ENCODE peak calls at places on chromosomes 7 and 10, in seven cellular contexts. X, E, O, I, H, B and T are unnamed samples.

GRCh38 chr7:148987751-148988512 is 40.4 kb downstream of the PDIA4 start:
- DNase-seq in X (no peak), E (no peak), O (no peak), I (no peak), H (no peak), B (no peak), T (no peak)

GRCh38 chr10:100970076-100970913 is 991 bp downstream of the SEMA4G start:
- DNase-seq in X (no peak), E (no peak), O (no peak), I (no peak), H (no peak), B (no peak), T (peak; percentile 27)

GRCh38 chr7:94510582-94511456 is 1.2 kb downstream of the CASD1 start:
- DNase-seq in X (no peak), E (no peak), O (peak; percentile 22), I (no peak), H (peak; percentile 35), B (peak; percentile 39), T (peak; percentile 22)

GRCh38 chr10:118465300-118465874 is 123.3 kb upstream of the FAM204A start:
- DNase-seq in X (no peak), E (no peak), O (no peak), I (no peak), H (no peak), B (no peak), T (no peak)

GRCh38 chr10:97823734-97824133 is 25.9 kb upstream of the GOLGA7B start:
- DNase-seq in X (no peak), E (peak; percentile 37), O (no peak), I (no peak), H (no peak), B (no peak), T (no peak)

GRCh38 chr10:31832261-31832660 is 96.4 kb downstream of the ARHGAP12 start:
- DNase-seq in X (no peak), E (no peak), O (no peak), I (no peak), H (no peak), B (no peak), T (no peak)

GRCh38 chr7:29035044-29035740 is 77.1 kb upstream of the TRIL start:
- DNase-seq in X (peak; percentile 72), E (no peak), O (peak; percentile 6), I (no peak), H (no peak), B (no peak), T (no peak)

GRCh38 chr7:71419546-71420337 is 287.8 kb downstream of the GALNT17 start:
- DNase-seq in X (no peak), E (no peak), O (no peak), I (no peak), H (no peak), B (no peak), T (no peak)

GRCh38 chr10:47190802-47191450 is 109.1 kb upstream of the GDF10 start:
- DNase-seq in X (no peak), E (no peak), O (no peak), I (no peak), H (no peak), B (no peak), T (no peak)

GRCh38 chr10:71217266-71218045 is 5.1 kb downstream of the UNC5B start:
- DNase-seq in X (no peak), E (no peak), O (no peak), I (no peak), H (no peak), B (no peak), T (no peak)

GRCh38 chr10:110305767-110306451 is 1.2 kb upstream of the SMNDC1 start:
- DNase-seq in X (peak; percentile 84), E (no peak), O (peak; percentile 51), I (no peak), H (peak; percentile 52), B (peak; percentile 50), T (peak; percentile 44)

GRCh38 chr10:43712821-43713584 is 64.3 kb upstream of the ZNF32 start:
- DNase-seq in X (no peak), E (no peak), O (no peak), I (no peak), H (no peak), B (no peak), T (no peak)

GRCh38 chr10:61900829-61901783 is at the start of gene ARID5B:
- DNase-seq in X (no peak), E (no peak), O (peak; percentile 26), I (no peak), H (peak; percentile 33), B (peak; percentile 50), T (peak; percentile 39)

GRCh38 chr10:27072436-27073114 is 27.7 kb downstream of the ANKRD26 start:
- DNase-seq in X (no peak), E (no peak), O (no peak), I (no peak), H (no peak), B (no peak), T (no peak)

GRCh38 chr7:100865971-100866720 is 1.0 kb upstream of the TRIP6 start:
- DNase-seq in X (no peak), E (peak; percentile 81), O (no peak), I (no peak), H (no peak), B (no peak), T (peak; percentile 44)

GRCh38 chr10:70334526-70335245 is 47.7 kb downstream of the LRRC20 start:
- DNase-seq in X (no peak), E (no peak), O (no peak), I (no peak), H (no peak), B (no peak), T (no peak)

GRCh38 chr10:4725917-4726606 is 99.9 kb upstream of the AKR1E2 start:
- DNase-seq in X (peak; percentile 91), E (no peak), O (no peak), I (no peak), H (no peak), B (no peak), T (no peak)

GRCh38 chr7:323410-323809 is 33.4 kb downstream of the FOXL3 start:
- DNase-seq in X (no peak), E (no peak), O (no peak), I (no peak), H (no peak), B (no peak), T (no peak)

GRCh38 chr10:47449102-47449978 is 34.6 kb downstream of the ANXA8 start:
- DNase-seq in X (no peak), E (no peak), O (no peak), I (no peak), H (no peak), B (no peak), T (no peak)

GRCh38 chr7:27104244-27105149 is 2.0 kb upstream of the HOXA2 start:
- DNase-seq in X (no peak), E (no peak), O (no peak), I (no peak), H (no peak), B (no peak), T (no peak)

GRCh38 chr7:46705416-46706255 is 784.6 kb upstream of the IGFBP3 start:
- DNase-seq in X (no peak), E (no peak), O (no peak), I (no peak), H (no peak), B (no peak), T (no peak)

GRCh38 chr7:82624337-82624736 is 180.8 kb upstream of the CACNA2D1 start:
- DNase-seq in X (no peak), E (no peak), O (no peak), I (no peak), H (no peak), B (no peak), T (no peak)

GRCh38 chr7:70390251-70390650 is 741.7 kb upstream of the GALNT17 start:
- DNase-seq in X (no peak), E (no peak), O (no peak), I (no peak), H (no peak), B (no peak), T (no peak)

GRCh38 chr10:14244147-14244546 is 86.6 kb downstream of the FRMD4A start:
- DNase-seq in X (no peak), E (no peak), O (peak; percentile 5), I (no peak), H (no peak), B (no peak), T (no peak)

GRCh38 chr10:1465421-1465902 is 271.9 kb downstream of the ADARB2 start:
- DNase-seq in X (no peak), E (no peak), O (no peak), I (no peak), H (no peak), B (no peak), T (no peak)

GRCh38 chr10:101229275-101230184 is at the start of gene LBX1:
- DNase-seq in X (no peak), E (no peak), O (no peak), I (no peak), H (no peak), B (no peak), T (no peak)

GRCh38 chr7:80721880-80722595 is 83.6 kb downstream of the CD36 start:
- DNase-seq in X (peak; percentile 78), E (no peak), O (no peak), I (no peak), H (no peak), B (no peak), T (no peak)

GRCh38 chr10:126846469-126846868 is 58.8 kb upstream of the DOCK1 start:
- DNase-seq in X (no peak), E (no peak), O (no peak), I (no peak), H (no peak), B (no peak), T (no peak)

GRCh38 chr7:71237945-71238344 is 106.0 kb downstream of the GALNT17 start:
- DNase-seq in X (no peak), E (peak; percentile 27), O (no peak), I (no peak), H (no peak), B (peak; percentile 24), T (no peak)

GRCh38 chr10:83917519-83918506 is 221.5 kb upstream of the GHITM start:
- DNase-seq in X (no peak), E (peak; percentile 34), O (no peak), I (no peak), H (no peak), B (no peak), T (no peak)

GRCh38 chr10:123868058-123868995 is 23.3 kb downstream of the CPXM2 start:
- DNase-seq in X (no peak), E (no peak), O (no peak), I (no peak), H (no peak), B (no peak), T (no peak)

GRCh38 chr7:16817536-16817935 is 12.7 kb upstream of the AGR2 start:
- DNase-seq in X (no peak), E (no peak), O (no peak), I (no peak), H (no peak), B (no peak), T (no peak)

GRCh38 chr10:13743101-13743693 is 156.4 kb downstream of the PRPF18 start:
- DNase-seq in X (no peak), E (no peak), O (no peak), I (no peak), H (no peak), B (no peak), T (no peak)

GRCh38 chr10:31940839-31941653 is 12.4 kb upstream of the ARHGAP12 start:
- DNase-seq in X (peak; percentile 88), E (no peak), O (no peak), I (no peak), H (no peak), B (no peak), T (no peak)

GRCh38 chr7:311796-312195 is 21.8 kb downstream of the FOXL3 start:
- DNase-seq in X (no peak), E (no peak), O (no peak), I (no peak), H (no peak), B (no peak), T (no peak)